ENCODE peak calls at places on chromosomes 7 and 10, in seven cellular contexts. T is activated T-cell treated with anti-CD3 and anti-CD28 coated beads for 48 hours; H is fibroblast of mammary gland; R is SHP77; N is T-helper 9 cell; U is stimulated activated CD8-positive, alpha-beta memory T cell treated with anti-CD3 and anti-CD28 coated beads, Interleukin-4, amount 100 ng/mL, for 1 hour; X is effector memory CD4-positive, alpha-beta T cell. D is an unnamed sample.

GRCh38 chr10:60089095-60089494 is 182.7 kb upstream of the CCDC6 start:
- DNase-seq in X (no peak), H (peak; percentile 34), N (no peak), U (no peak), R (no peak), T (no peak), D (no peak)

GRCh38 chr10:88792656-88793055 is 9.9 kb upstream of the LIPM start:
- DNase-seq in T (no peak), H (peak; percentile 75), U (no peak), X (no peak), N (no peak), R (no peak), D (no peak)

GRCh38 chr7:21912931-21913780 is 32.5 kb downstream of the CDCA7L start:
- DNase-seq in T (no peak), X (no peak), N (no peak), R (no peak), H (no peak), U (no peak), D (no peak)

GRCh38 chr10:104488046-104488832 is 134.6 kb downstream of the CFAP58 start:
- DNase-seq in R (no peak), N (no peak), U (no peak), X (no peak), T (no peak), H (no peak), D (no peak)

GRCh38 chr10:78456649-78457400 is 423.2 kb downstream of the RPS24 start:
- DNase-seq in T (no peak), U (no peak), X (no peak), H (no peak), R (no peak), N (no peak), D (no peak)

GRCh38 chr10:24207781-24208611 is 942 bp upstream of the KIAA1217 start:
- DNase-seq in U (no peak), X (no peak), R (peak; percentile 3), T (no peak), N (no peak), H (peak; percentile 54), D (no peak)

GRCh38 chr7:66277492-66277891 is 72.4 kb downstream of the TPST1 start:
- DNase-seq in H (peak; percentile 33), U (no peak), X (no peak), R (no peak), T (no peak), N (no peak), D (no peak)

GRCh38 chr7:93751421-93751820 is 139.1 kb downstream of the TFPI2 start:
- DNase-seq in X (no peak), T (no peak), N (no peak), R (no peak), U (no peak), H (no peak), D (no peak)

GRCh38 chr7:4789194-4790077 is 14.0 kb downstream of the AP5Z1 start:
- DNase-seq in R (no peak), T (no peak), X (no peak), U (no peak), H (no peak), N (no peak), D (no peak)

GRCh38 chr10:46549171-46550075 is 7.0 kb downstream of the GPRIN2 start:
- DNase-seq in U (no peak), R (no peak), T (no peak), N (no peak), X (no peak), H (no peak), D (no peak)

GRCh38 chr10:20017961-20018360 is 201.7 kb downstream of the PLXDC2 start:
- DNase-seq in N (no peak), U (no peak), T (no peak), X (no peak), R (no peak), H (peak; percentile 43), D (no peak)

GRCh38 chr10:71009031-71009605 is 120.8 kb upstream of the PCBD1 start:
- DNase-seq in X (no peak), T (no peak), N (no peak), H (no peak), U (no peak), R (no peak), D (no peak)

GRCh38 chr7:151541709-151542499 is 22.2 kb upstream of the RHEB start:
- DNase-seq in H (no peak), X (no peak), R (no peak), N (no peak), T (no peak), U (no peak), D (no peak)

GRCh38 chr7:121578669-121579068 is 182.6 kb upstream of the FAM3C start:
- DNase-seq in U (no peak), T (no peak), R (no peak), N (no peak), X (no peak), H (no peak), D (no peak)

GRCh38 chr7:130814753-130815152 is 80.7 kb upstream of the KLF14 start:
- DNase-seq in H (peak; percentile 65), X (no peak), U (no peak), R (peak; percentile 9), T (no peak), N (no peak), D (no peak)

GRCh38 chr7:47571355-47572100 is 10.4 kb downstream of the TNS3 start:
- DNase-seq in T (no peak), U (no peak), H (peak; percentile 72), X (no peak), R (peak; percentile 91), N (no peak), D (no peak)

GRCh38 chr7:20488850-20489249 is 126.6 kb upstream of the ABCB5 start:
- DNase-seq in H (no peak), X (no peak), N (no peak), T (no peak), U (no peak), R (no peak), D (no peak)

GRCh38 chr7:44320794-44321371 is 4.5 kb downstream of the CAMK2B start:
- DNase-seq in H (no peak), T (no peak), R (no peak), U (no peak), X (no peak), N (no peak), D (no peak)

GRCh38 chr10:18660816-18661431 is 1.7 kb downstream of the ARL5B start:
- DNase-seq in T (no peak), R (no peak), N (no peak), H (no peak), U (no peak), X (no peak), D (no peak)

GRCh38 chr10:86361134-86362128 is 5.2 kb downstream of the GRID1 start:
- DNase-seq in T (no peak), R (no peak), U (no peak), X (no peak), N (no peak), H (no peak), D (no peak)

GRCh38 chr7:25779002-25779546 is 372.9 kb upstream of the NFE2L3 start:
- DNase-seq in H (no peak), R (no peak), T (no peak), N (no peak), X (no peak), U (no peak), D (no peak)

GRCh38 chr10:28631896-28632596 is 45.3 kb upstream of the BAMBI start:
- DNase-seq in U (no peak), H (peak; percentile 22), R (no peak), X (no peak), T (no peak), N (no peak), D (no peak)

GRCh38 chr10:43136432-43136831 is 1.8 kb upstream of the CSGALNACT2 start:
- DNase-seq in R (no peak), N (no peak), T (no peak), H (no peak), U (no peak), X (no peak), D (no peak)

D was measured in T-helper 22 cell.